ENCODE peak calls at places on chromosomes 4 and X, in seven cellular contexts. X, Y, R, V, J, Q and C are unnamed samples.

GRCh38 chrX:36898301-36898700 is 109.9 kb upstream of the FAM47C start:
- DNase-seq in X (no peak), Y (no peak), R (no peak), V (peak), J (no peak), Q (no peak), C (no peak)

GRCh38 chr4:147948336-147948735 is 216.4 kb downstream of the ARHGAP10 start:
- DNase-seq in X (no peak), Y (no peak), R (no peak), V (no peak), J (no peak), Q (no peak), C (no peak)

GRCh38 chr4:127708985-127709384 is 21.2 kb upstream of the SLC25A31 start:
- DNase-seq in X (peak), Y (no peak), R (no peak), V (peak), J (no peak), Q (no peak), C (no peak)

GRCh38 chr4:105137460-105137859 is 9.2 kb upstream of the TET2 start:
- DNase-seq in X (no peak), Y (no peak), R (no peak), V (no peak), J (no peak), Q (no peak), C (no peak)

GRCh38 chrX:4805559-4805958 is 1092.1 kb upstream of the PRKX start:
- DNase-seq in X (no peak), Y (no peak), R (no peak), V (no peak), J (no peak), Q (no peak), C (no peak)

GRCh38 chrX:128020701-128021100 is 31.5 kb downstream of the ACTRT1 start:
- DNase-seq in X (peak), Y (no peak), R (no peak), V (no peak), J (no peak), Q (no peak), C (no peak)

GRCh38 chr4:1009647-1010521 is 1.5 kb upstream of the FGFRL1 start:
- DNase-seq in X (peak), Y (peak), R (peak), V (peak), J (peak), Q (peak), C (peak)

GRCh38 chrX:138128025-138128671 is 562.2 kb downstream of the ZIC3 start:
- DNase-seq in X (peak), Y (no peak), R (peak), V (peak), J (peak), Q (no peak), C (peak)

GRCh38 chr4:137106287-137106686 is 426.0 kb downstream of the PCDH18 start:
- DNase-seq in X (no peak), Y (no peak), R (no peak), V (no peak), J (no peak), Q (no peak), C (no peak)

GRCh38 chr4:167117273-167117672 is 117.0 kb downstream of the SPOCK3 start:
- DNase-seq in X (no peak), Y (no peak), R (no peak), V (no peak), J (no peak), Q (no peak), C (no peak)

GRCh38 chrX:155334486-155335316 is at the start of gene CLIC2:
- DNase-seq in X (no peak), Y (no peak), R (no peak), V (peak), J (no peak), Q (no peak), C (peak)

GRCh38 chr4:98506462-98507132 is 151.8 kb downstream of the TSPAN5 start:
- DNase-seq in X (no peak), Y (no peak), R (no peak), V (no peak), J (peak), Q (no peak), C (no peak)

GRCh38 chrX:118644378-118644777 is 83.0 kb upstream of the IL13RA1 start:
- DNase-seq in X (no peak), Y (no peak), R (no peak), V (peak), J (no peak), Q (no peak), C (no peak)

GRCh38 chr4:53962516-53963225 is 101.7 kb downstream of the CHIC2 start:
- DNase-seq in X (no peak), Y (no peak), R (no peak), V (peak), J (no peak), Q (no peak), C (no peak)

GRCh38 chr4:5500165-5500564 is 208.2 kb downstream of the EVC2 start:
- DNase-seq in X (no peak), Y (no peak), R (no peak), V (peak), J (no peak), Q (no peak), C (no peak)

GRCh38 chr4:48093949-48094550 is 40.0 kb downstream of the TXK start:
- DNase-seq in X (peak), Y (no peak), R (no peak), V (peak), J (peak), Q (no peak), C (no peak)

GRCh38 chrX:107823456-107823855 is 2.2 kb upstream of the MID2 start:
- DNase-seq in X (no peak), Y (no peak), R (no peak), V (peak), J (no peak), Q (no peak), C (no peak)

GRCh38 chrX:129652565-129653169 is 2.1 kb downstream of the APLN start:
- DNase-seq in X (no peak), Y (no peak), R (no peak), V (no peak), J (no peak), Q (no peak), C (no peak)

GRCh38 chrX:71181558-71181909 is 36.9 kb downstream of the NLGN3 start:
- DNase-seq in X (no peak), Y (no peak), R (peak), V (no peak), J (peak), Q (peak), C (no peak)

GRCh38 chr4:177964693-177965168 is 522.5 kb upstream of the AGA start:
- DNase-seq in X (no peak), Y (no peak), R (no peak), V (peak), J (no peak), Q (no peak), C (no peak)

GRCh38 chr4:87068591-87069021 is 133.8 kb downstream of the AFF1 start:
- DNase-seq in X (no peak), Y (no peak), R (no peak), V (no peak), J (no peak), Q (peak), C (no peak)

GRCh38 chrX:153537526-153538295 is 20.3 kb downstream of the ATP2B3 start:
- DNase-seq in X (no peak), Y (no peak), R (no peak), V (no peak), J (no peak), Q (peak), C (no peak)